ENCODE peak calls at places on chromosomes 6 and 20, in nine cellular contexts. Y is NCI-H2107; W is T-helper 17 cell; X is Right ventricle myocardium superior; E is sigmoid colon; T is anterior cingulate cortex; Z is left cardiac atrium; U is coronary artery; V is stimulated activated CD8-positive, alpha-beta memory T cell treated with anti-CD3 and anti-CD28 coated beads, Interleukin-7, amount 100 ng/mL, for 4 hours. I is an unnamed sample.

GRCh38 chr6:158323561-158323958 is 11.3 kb downstream of the TULP4 start:
- DNase-seq in Y (no peak), W (no peak), X (no peak), E (no peak), T (no peak), Z (no peak), U (no peak), V (no peak), I (no peak)

GRCh38 chr6:105196076-105196475 is 16.3 kb upstream of the POPDC3 start:
- DNase-seq in Y (no peak), W (no peak), X (no peak), E (no peak), T (no peak), Z (no peak), U (no peak), V (no peak), I (no peak)

GRCh38 chr6:107360476-107360875 is 98.9 kb downstream of the PDSS2 start:
- DNase-seq in Y (no peak), W (no peak), X (no peak), E (no peak), T (no peak), Z (no peak), U (no peak), V (no peak), I (no peak)

GRCh38 chr20:3251806-3252205 is 12.8 kb upstream of the SLC4A11 start:
- DNase-seq in Y (no peak), W (no peak), X (peak; percentile 72), E (no peak), T (no peak), Z (no peak), U (no peak), V (no peak), I (no peak)

GRCh38 chr6:124854338-124854922 is 107.8 kb upstream of the RNF217 start:
- DNase-seq in Y (no peak), W (no peak), X (no peak), E (no peak), T (no peak), Z (no peak), U (no peak), V (no peak), I (no peak)

GRCh38 chr6:135640449-135641111 is 143.0 kb upstream of the AHI1 start:
- DNase-seq in Y (no peak), W (no peak), X (no peak), E (no peak), T (no peak), Z (no peak), U (no peak), V (no peak), I (no peak)

GRCh38 chr6:117976030-117976651 is 69.1 kb downstream of the SLC35F1 start:
- DNase-seq in Y (peak; percentile 17), W (no peak), X (no peak), E (no peak), T (no peak), Z (no peak), U (no peak), V (no peak), I (peak; percentile 16)

GRCh38 chr6:140784573-140784972 is 1348.2 kb upstream of the GJE1 start:
- DNase-seq in Y (no peak), W (no peak), X (no peak), E (no peak), T (no peak), Z (no peak), U (no peak), V (no peak), I (no peak)

GRCh38 chr6:54801669-54802068 is 44.9 kb upstream of the FAM83B start:
- DNase-seq in Y (no peak), W (no peak), X (no peak), E (no peak), T (no peak), Z (no peak), U (no peak), V (no peak), I (no peak)

GRCh38 chr6:134267917-134268361 is 50.0 kb downstream of the SGK1 start:
- DNase-seq in Y (peak; percentile 45), W (no peak), X (no peak), E (no peak), T (no peak), Z (no peak), U (no peak), V (no peak), I (no peak)

GRCh38 chr6:3052481-3053230 is 15.6 kb upstream of the RIPK1 start:
- DNase-seq in Y (no peak), W (no peak), X (no peak), E (no peak), T (no peak), Z (no peak), U (no peak), V (no peak), I (no peak)

GRCh38 chr6:70073637-70074036 is 207.3 kb downstream of the COL19A1 start:
- DNase-seq in Y (no peak), W (no peak), X (no peak), E (no peak), T (no peak), Z (no peak), U (no peak), V (no peak), I (no peak)

GRCh38 chr6:47654255-47654654 is 44.1 kb upstream of the ADGRF4 start:
- DNase-seq in Y (no peak), W (no peak), X (no peak), E (no peak), T (no peak), Z (no peak), U (no peak), V (no peak), I (no peak)

GRCh38 chr6:82006027-82006738 is 241.4 kb downstream of the IBTK start:
- DNase-seq in Y (no peak), W (no peak), X (no peak), E (no peak), T (no peak), Z (no peak), U (no peak), V (no peak), I (no peak)

GRCh38 chr6:42769051-42769450 is 12.8 kb upstream of the BICRAL start:
- DNase-seq in Y (no peak), W (no peak), X (no peak), E (no peak), T (no peak), Z (no peak), U (no peak), V (no peak), I (no peak)

GRCh38 chr6:121849477-121849876 is 414.0 kb downstream of the GJA1 start:
- DNase-seq in Y (no peak), W (no peak), X (no peak), E (peak; percentile 66), T (no peak), Z (peak; percentile 48), U (no peak), V (no peak), I (no peak)

GRCh38 chr20:51554538-51555165 is 12.1 kb upstream of the NFATC2 start:
- DNase-seq in Y (no peak), W (no peak), X (no peak), E (no peak), T (no peak), Z (no peak), U (no peak), V (no peak), I (no peak)

GRCh38 chr20:6120491-6120988 is 2.3 kb downstream of the FERMT1 start:
- DNase-seq in Y (no peak), W (no peak), X (no peak), E (no peak), T (no peak), Z (no peak), U (no peak), V (no peak), I (no peak)

GRCh38 chr6:23797041-23797440 is 329.0 kb upstream of the NRSN1 start:
- DNase-seq in Y (no peak), W (no peak), X (no peak), E (no peak), T (no peak), Z (no peak), U (no peak), V (no peak), I (no peak)

GRCh38 chr20:64063389-64064144 is 569 bp downstream of the TCEA2 start:
- DNase-seq in Y (no peak), W (no peak), X (no peak), E (no peak), T (no peak), Z (no peak), U (no peak), V (no peak), I (no peak)

GRCh38 chr6:144953552-144954240 is 668.6 kb downstream of the UTRN start:
- DNase-seq in Y (no peak), W (no peak), X (no peak), E (no peak), T (no peak), Z (no peak), U (no peak), V (no peak), I (no peak)

GRCh38 chr6:154370545-154370944 is 13.9 kb upstream of the IPCEF1 start:
- DNase-seq in Y (no peak), W (no peak), X (no peak), E (no peak), T (no peak), Z (no peak), U (no peak), V (no peak), I (no peak)

GRCh38 chr6:11271637-11272036 is 39.2 kb upstream of the NEDD9 start:
- DNase-seq in Y (no peak), W (no peak), X (no peak), E (no peak), T (no peak), Z (no peak), U (no peak), V (no peak), I (no peak)

GRCh38 chr6:44254201-44254956 is 2.9 kb downstream of the SLC35B2 start:
- DNase-seq in Y (no peak), W (no peak), X (no peak), E (no peak), T (no peak), Z (no peak), U (no peak), V (no peak), I (no peak)

GRCh38 chr6:42454428-42454791 is 2.7 kb upstream of the TRERF1 start:
- DNase-seq in Y (no peak), W (no peak), X (peak; percentile 77), E (no peak), T (no peak), Z (peak; percentile 75), U (no peak), V (no peak), I (no peak)

GRCh38 chr20:13995086-13995665 is at the start of gene MACROD2:
- DNase-seq in Y (peak; percentile 90), W (no peak), X (peak; percentile 93), E (peak; percentile 95), T (peak; percentile 41), Z (peak; percentile 94), U (peak; percentile 91), V (peak; percentile 17), I (peak; percentile 87)

GRCh38 chr6:43945778-43946100 is 175.7 kb downstream of the VEGFA start:
- DNase-seq in Y (no peak), W (no peak), X (no peak), E (no peak), T (no peak), Z (no peak), U (no peak), V (no peak), I (no peak)

GRCh38 chr6:118751072-118751471 is 99.7 kb upstream of the CEP85L start:
- DNase-seq in Y (no peak), W (no peak), X (no peak), E (no peak), T (no peak), Z (no peak), U (no peak), V (no peak), I (no peak)

GRCh38 chr6:18216411-18216810 is 47.9 kb downstream of the DEK start:
- DNase-seq in Y (no peak), W (no peak), X (no peak), E (no peak), T (no peak), Z (no peak), U (no peak), V (no peak), I (no peak)

I was measured in NCI-H1436 treated with DMSO at 0.1 percent for 48 hours.